ENCODE peak calls at places on chromosomes 4 and X, in eight cellular contexts. M, V, J, T, X, U, C and F are unnamed samples.
A peak's percentile ranks its signal among the peaks of the same experiment; 100 is the strongest.

GRCh38 chrX:1480082-1480785 is 27.5 kb upstream of the ASMTL start:
- DNase-seq in M (no peak), V (no peak), J (no peak), T (no peak), X (peak; percentile 65), U (peak; percentile 1), C (no peak), F (no peak)

GRCh38 chrX:108437789-108438623 is at the start of gene COL4A6:
- DNase-seq in M (no peak), V (peak; percentile 35), J (no peak), T (no peak), X (no peak), U (no peak), C (no peak), F (peak; percentile 1)

GRCh38 chrX:106906361-106906760 is 3.2 kb upstream of the RIPPLY1 start:
- DNase-seq in M (no peak), V (no peak), J (no peak), T (no peak), X (no peak), U (no peak), C (no peak), F (no peak)

GRCh38 chrX:73728518-73729023 is 165.6 kb downstream of the CHIC1 start:
- DNase-seq in M (no peak), V (no peak), J (no peak), T (no peak), X (no peak), U (no peak), C (no peak), F (peak; percentile 0)

GRCh38 chr4:532588-533317 is 33.7 kb downstream of the PIGG start:
- DNase-seq in M (no peak), V (no peak), J (no peak), T (no peak), X (no peak), U (no peak), C (no peak), F (no peak)

GRCh38 chr4:108965472-108966076 is 202.7 kb upstream of the ETNPPL start:
- DNase-seq in M (no peak), V (no peak), J (no peak), T (no peak), X (no peak), U (no peak), C (no peak), F (no peak)

GRCh38 chrX:37350034-37350365 is 836 bp downstream of the PRRG1 start:
- DNase-seq in M (no peak), V (no peak), J (no peak), T (no peak), X (peak; percentile 1), U (no peak), C (no peak), F (no peak)

GRCh38 chr4:74418063-74418670 is 26.8 kb upstream of the AREG start:
- DNase-seq in M (peak; percentile 67), V (no peak), J (no peak), T (no peak), X (peak; percentile 95), U (no peak), C (no peak), F (no peak)

GRCh38 chr4:8274772-8275241 is 5.3 kb downstream of the HTRA3 start:
- DNase-seq in M (peak; percentile 92), V (no peak), J (peak; percentile 72), T (no peak), X (peak; percentile 33), U (no peak), C (no peak), F (peak; percentile 88)

GRCh38 chrX:12471061-12471460 is 320.2 kb upstream of the PRPS2 start:
- DNase-seq in M (no peak), V (no peak), J (no peak), T (no peak), X (no peak), U (no peak), C (no peak), F (no peak)